ENCODE peak calls at places on chromosomes 11 and 22, in ten cellular contexts. Y, G, D, K, H, Z, A, X, S and O are unnamed samples.

GRCh38 chr22:17782158-17782557 is 7.9 kb upstream of the BID start:
- DNase-seq in X (no peak), Y (no peak), D (no peak), H (no peak), S (no peak), Z (no peak), A (no peak), K (no peak), G (no peak), O (no peak)

GRCh38 chr22:39276461-39277134 is 31.8 kb upstream of the PDGFB start:
- DNase-seq in A (no peak), H (no peak), K (peak; percentile 71), D (no peak), Z (no peak), X (no peak), Y (no peak), G (no peak), S (no peak), O (no peak)

GRCh38 chr22:22928666-22929380 is 41.2 kb downstream of the IGLL5 start:
- DNase-seq in X (peak; percentile 15), Y (no peak), K (peak; percentile 40), H (no peak), D (no peak), Z (no peak), G (peak; percentile 30), A (peak; percentile 89), S (no peak), O (no peak)

GRCh38 chr11:94196363-94196762 is 67.7 kb downstream of the PANX1 start:
- DNase-seq in A (no peak), S (no peak), D (no peak), Z (no peak), X (no peak), K (peak; percentile 49), Y (no peak), H (peak; percentile 75), G (peak; percentile 26), O (no peak)

GRCh38 chr11:25211635-25212251 is 714.9 kb downstream of the LUZP2 start:
- DNase-seq in H (peak; percentile 71), Y (no peak), Z (no peak), S (no peak), D (no peak), G (no peak), A (no peak), X (no peak), K (peak; percentile 83), O (no peak)

GRCh38 chr11:108906329-108906728 is 241.5 kb downstream of the DDX10 start:
- DNase-seq in A (no peak), D (no peak), Z (no peak), S (no peak), Y (peak; percentile 10), X (no peak), G (peak; percentile 94), H (peak; percentile 95), K (peak; percentile 87), O (no peak)

GRCh38 chr11:57812634-57813033 is 51.0 kb downstream of the CTNND1 start:
- DNase-seq in G (no peak), A (no peak), Z (no peak), S (no peak), H (no peak), D (no peak), Y (no peak), X (no peak), K (no peak), O (no peak)

GRCh38 chr11:123254357-123254756 is 59.3 kb upstream of the CLMP start:
- DNase-seq in D (no peak), A (no peak), G (no peak), X (no peak), Z (peak; percentile 43), K (no peak), Y (no peak), H (no peak), S (no peak), O (no peak)

GRCh38 chr11:67606150-67606476 is 623 bp upstream of the NDUFV1 start:
- DNase-seq in D (no peak), G (peak; percentile 43), A (no peak), X (no peak), S (no peak), Z (no peak), Y (no peak), K (no peak), H (no peak), O (no peak)

GRCh38 chr11:120834686-120835225 is 189.1 kb upstream of the TBCEL start:
- DNase-seq in H (no peak), D (no peak), Y (no peak), X (no peak), G (no peak), S (no peak), A (no peak), K (no peak), Z (no peak), O (no peak)

GRCh38 chr22:40529817-40530216 is 106.7 kb downstream of the MRTFA start:
- DNase-seq in K (no peak), H (no peak), G (peak; percentile 33), Z (no peak), X (no peak), D (no peak), S (no peak), A (no peak), Y (no peak), O (no peak)

GRCh38 chr22:40521046-40521445 is 115.5 kb downstream of the MRTFA start:
- DNase-seq in K (no peak), Z (no peak), H (no peak), Y (no peak), S (no peak), G (no peak), X (no peak), D (no peak), A (no peak), O (no peak)

GRCh38 chr22:40524392-40525249 is 111.9 kb downstream of the MRTFA start:
- DNase-seq in G (peak; percentile 47), Y (no peak), S (no peak), X (no peak), Z (no peak), K (peak; percentile 39), A (no peak), H (peak; percentile 60), D (no peak), O (no peak)

GRCh38 chr22:40526960-40527359 is 109.6 kb downstream of the MRTFA start:
- DNase-seq in D (no peak), S (no peak), X (no peak), H (no peak), G (no peak), K (peak; percentile 18), A (no peak), Z (no peak), Y (no peak), O (no peak)

DNA sequence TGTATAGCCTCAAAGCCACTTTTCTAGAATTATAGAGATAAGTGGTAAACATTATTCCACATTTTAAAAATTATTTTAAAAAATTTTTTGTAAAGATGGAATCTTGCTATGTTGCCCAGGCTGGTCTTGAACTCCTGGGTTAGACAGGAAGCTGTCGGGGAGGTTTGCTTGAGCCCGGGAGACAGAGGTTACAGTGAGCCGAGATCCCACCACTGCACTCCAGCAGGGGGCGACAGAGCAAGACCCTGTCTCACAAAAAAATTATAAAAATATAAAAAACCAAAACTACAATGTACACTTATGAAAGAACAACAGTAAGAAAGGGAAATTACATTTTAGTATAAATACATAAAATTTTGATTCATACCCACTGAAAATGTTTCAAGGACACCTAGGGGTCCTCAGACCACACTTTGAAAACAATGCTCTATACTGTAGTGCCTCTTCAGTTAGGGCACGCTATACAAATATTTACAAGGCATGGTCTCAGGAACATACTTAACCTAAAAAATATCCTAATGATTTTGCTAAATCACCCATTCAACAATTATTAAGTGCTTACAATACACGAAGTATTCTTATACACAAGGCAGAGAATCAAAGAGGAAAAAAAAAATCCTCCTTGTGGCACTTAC is 111.2 kb downstream of the MRTFA start:
- DNase-seq in X (peak; percentile 80), Y (no peak), G (peak; percentile 67), A (no peak), Z (no peak), K (peak; percentile 48), D (no peak), H (no peak), S (no peak), O (no peak)
- TF ChIP-seq CTCF in X (peak; percentile 84), Y (peak; percentile 63), G (peak; percentile 81), A (peak; percentile 73), Z (no peak), K (peak; percentile 65), D (peak; percentile 56), H (peak; percentile 86), S (peak; percentile 81), O (peak; percentile 93)

DNA sequence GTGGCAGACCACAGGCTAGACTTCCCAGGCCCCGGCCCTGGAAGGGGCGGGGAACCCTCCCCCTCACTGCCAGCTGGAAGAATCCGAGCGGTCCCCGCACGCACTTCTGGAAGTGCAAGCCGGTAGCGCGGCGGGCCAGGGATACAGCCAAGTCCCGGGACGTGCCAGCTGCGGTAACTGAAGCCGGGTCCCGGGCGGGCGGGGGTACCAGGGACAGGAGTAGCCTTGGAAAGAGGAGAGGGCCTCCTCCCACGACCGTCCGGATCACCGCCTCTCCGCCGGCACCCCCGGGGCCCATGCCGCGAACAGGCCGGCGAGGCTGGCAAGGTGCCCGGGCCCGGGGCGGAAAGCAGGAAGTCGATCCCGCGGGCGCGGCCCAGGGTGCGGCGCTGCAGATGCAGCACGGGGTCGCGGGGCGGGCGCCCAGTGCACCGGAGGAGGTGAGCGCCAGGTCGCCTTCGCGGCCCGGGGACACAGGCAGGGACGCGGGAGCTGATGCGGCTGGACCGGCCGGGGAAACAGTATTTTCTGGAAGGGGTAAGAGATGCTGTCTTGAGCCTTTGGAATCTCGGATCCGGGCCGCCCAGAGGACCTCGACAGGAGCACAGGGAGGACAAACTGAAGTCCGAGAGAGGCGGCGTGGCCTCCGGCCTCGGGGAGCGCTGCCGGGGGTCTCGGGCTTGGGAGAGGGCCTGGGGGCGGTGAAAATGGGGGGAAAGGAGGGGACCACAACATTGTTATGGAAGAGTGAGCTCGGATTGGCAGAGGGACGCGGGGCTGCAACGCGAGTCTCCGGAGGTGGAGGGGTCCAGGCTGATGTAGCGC is 756 bp upstream of the SLC35C1 start:
- DNase-seq in G (peak; percentile 83), Z (peak; percentile 96), X (peak; percentile 65), Y (no peak), S (peak; percentile 76), K (peak; percentile 53), D (peak; percentile 92), A (peak; percentile 55), H (peak; percentile 57), O (peak; percentile 82)
- TF ChIP-seq CTCF in G (no peak), Z (no peak), X (no peak), Y (no peak), S (no peak), K (no peak), D (no peak), A (no peak), H (peak; percentile 10), O (no peak)

GRCh38 chr11:69044111-69045013 is 4.4 kb upstream of the TPCN2 start:
- DNase-seq in X (no peak), S (peak; percentile 78), Z (no peak), A (no peak), H (peak; percentile 74), K (peak; percentile 86), Y (peak; percentile 27), D (peak; percentile 82), G (peak; percentile 94), O (no peak)
- TF ChIP-seq CTCF in X (no peak), S (peak; percentile 70), Z (no peak), A (peak; percentile 53), H (peak; percentile 79), K (peak; percentile 93), Y (peak; percentile 83), D (peak; percentile 51), G (peak; percentile 86), O (peak; percentile 57)

DNA sequence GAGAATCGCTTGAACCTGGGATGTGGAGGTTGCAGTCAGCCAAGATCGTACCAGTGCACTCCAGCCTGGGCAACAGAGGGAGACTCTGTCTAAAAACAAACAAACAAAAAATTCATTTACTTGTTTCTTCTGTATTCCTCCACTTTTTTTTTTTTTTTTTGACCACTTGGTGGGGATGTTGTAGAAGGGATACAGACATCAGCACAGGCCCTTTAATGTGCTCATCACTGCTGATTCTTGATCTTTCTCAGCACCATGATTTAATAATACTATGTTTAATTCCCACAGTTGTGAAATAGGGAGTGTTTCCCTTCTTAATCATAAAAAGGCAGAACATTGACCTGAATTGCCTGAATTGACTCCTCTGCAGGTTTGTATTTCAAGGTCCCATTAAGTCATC is 4.5 kb downstream of the TTC9C start:
- DNase-seq in D (no peak), Y (no peak), Z (no peak), S (no peak), G (peak; percentile 52), A (no peak), K (peak; percentile 36), H (no peak), X (no peak), O (no peak)
- TF ChIP-seq CTCF in D (no peak), Y (no peak), Z (no peak), S (peak; percentile 57), G (peak; percentile 5), A (no peak), K (peak; percentile 60), H (peak; percentile 34), X (peak; percentile 23), O (peak; percentile 46)